ENCODE peak calls at places on chromosomes 7 and 10, in five cellular contexts. F is mammary epithelial cell, V is psoas muscle, D is heart right ventricle, G is body of pancreas. C is an unnamed sample.

GRCh38 chr7:50206521-50207250 is 97.8 kb upstream of the IKZF1 start:
- DNase-seq in D (no peak), G (no peak), F (no peak), V (no peak), C (no peak)

GRCh38 chr10:35304649-35305048 is 31.7 kb upstream of the CCNY start:
- DNase-seq in V (no peak), F (no peak), G (no peak), D (no peak), C (no peak)

GRCh38 chr7:125436220-125436619 is 506.6 kb upstream of the POT1 start:
- DNase-seq in D (no peak), V (no peak), F (peak), G (no peak), C (no peak)

GRCh38 chr10:61752111-61753011 is 89.6 kb downstream of the CABCOCO1 start:
- DNase-seq in V (no peak), D (no peak), G (no peak), F (peak), C (no peak)

GRCh38 chr10:68196707-68197106 is 35.2 kb downstream of the ATOH7 start:
- DNase-seq in D (no peak), V (no peak), F (no peak), G (no peak), C (no peak)

GRCh38 chr7:88184848-88185304 is 35.0 kb downstream of the SRI start:
- DNase-seq in V (no peak), F (peak), G (no peak), D (no peak), C (no peak)

GRCh38 chr7:11155883-11156282 is 182.2 kb downstream of the PHF14 start:
- DNase-seq in V (no peak), D (no peak), F (no peak), G (no peak), C (no peak)

GRCh38 chr10:19782430-19783089 is 33.7 kb upstream of the PLXDC2 start:
- DNase-seq in G (no peak), F (no peak), D (no peak), V (no peak), C (no peak)

GRCh38 chr7:6090738-6091505 is 59.7 kb downstream of the ANKRD61 start:
- DNase-seq in V (no peak), F (no peak), G (no peak), D (no peak), C (no peak)

GRCh38 chr10:93921338-93921737 is 27.6 kb downstream of the SLC35G1 start:
- DNase-seq in G (peak), D (no peak), V (no peak), F (no peak), C (no peak)

GRCh38 chr7:30971840-30972563 is 8.2 kb downstream of the GHRHR start:
- DNase-seq in G (no peak), F (no peak), D (no peak), V (no peak), C (no peak)

GRCh38 chr7:1948887-1949680 is 279.0 kb downstream of the ELFN1 start:
- DNase-seq in V (peak), G (no peak), D (no peak), F (no peak), C (no peak)

GRCh38 chr10:100670828-100671479 is 74.4 kb upstream of the PAX2 start:
- DNase-seq in G (peak), D (no peak), F (no peak), V (no peak), C (no peak)

C was measured in NT2/D1.